ENCODE peak calls at places on chromosome 15, in nine cellular contexts. B, X, Y, A, C, J, U, Q and R are unnamed samples.
A peak's percentile ranks its signal among the peaks of the same experiment; 100 is the strongest.

GRCh38 chr15:50778089-50778488 is 12.6 kb upstream of the SPPL2A start:
- DNase-seq in C (no peak), B (no peak), X (no peak), U (no peak), A (no peak), Y (no peak), Q (no peak), J (no peak), R (no peak)

GRCh38 chr15:41849861-41850260 is 11.2 kb downstream of the PLA2G4B start:
- DNase-seq in B (no peak), C (peak; percentile 62), U (no peak), J (no peak), Q (no peak), A (no peak), X (no peak), Y (no peak), R (no peak)

GRCh38 chr15:68815598-68815997 is 5.1 kb downstream of the ANP32A start:
- DNase-seq in X (no peak), J (no peak), C (no peak), Y (no peak), U (no peak), A (no peak), B (no peak), Q (no peak), R (no peak)

GRCh38 chr15:29900237-29901189 is 78.2 kb upstream of the TJP1 start:
- DNase-seq in X (no peak), B (no peak), J (no peak), C (no peak), Y (no peak), U (no peak), A (no peak), Q (no peak), R (no peak)

GRCh38 chr15:69156726-69157381 is 3.6 kb upstream of the GLCE start:
- DNase-seq in U (no peak), A (no peak), C (no peak), X (no peak), B (no peak), J (no peak), Q (no peak), Y (no peak), R (no peak)

GRCh38 chr15:56035166-56035565 is 41.8 kb upstream of the NEDD4 start:
- DNase-seq in B (no peak), Q (no peak), Y (no peak), J (no peak), U (no peak), C (no peak), X (no peak), A (no peak), R (no peak)

GRCh38 chr15:67931861-67932260 is 92.0 kb upstream of the RNU6-1 start:
- DNase-seq in A (no peak), C (peak; percentile 60), J (no peak), X (no peak), Y (no peak), B (no peak), Q (no peak), U (no peak), R (no peak)

GRCh38 chr15:96268421-96269204 is 61.9 kb upstream of the NR2F2 start:
- DNase-seq in U (no peak), Q (no peak), B (no peak), J (no peak), A (no peak), X (peak; percentile 58), Y (no peak), C (no peak), R (no peak)

GRCh38 chr15:35481992-35482391 is 64.0 kb downstream of the DPH6 start:
- DNase-seq in B (no peak), C (no peak), J (no peak), U (no peak), A (no peak), Q (no peak), Y (no peak), X (peak; percentile 16), R (peak; percentile 77)

GRCh38 chr15:42373274-42373673 is 14.0 kb downstream of the CAPN3 start:
- DNase-seq in A (no peak), X (no peak), Y (no peak), J (no peak), U (peak; percentile 88), B (no peak), Q (no peak), C (no peak), R (no peak)

GRCh38 chr15:38853608-38854007 is 289.0 kb upstream of the RASGRP1 start:
- DNase-seq in Q (no peak), A (no peak), U (no peak), Y (peak; percentile 11), C (no peak), X (peak; percentile 80), B (no peak), J (peak; percentile 14), R (no peak)

GRCh38 chr15:30954674-30955073 is 36.8 kb downstream of the MTMR10 start:
- DNase-seq in C (no peak), U (no peak), J (no peak), Q (no peak), A (no peak), B (no peak), X (no peak), Y (no peak), R (peak; percentile 8)

GRCh38 chr15:64987136-64987535 is 2.6 kb downstream of the SPG21 start:
- DNase-seq in X (no peak), Q (no peak), Y (no peak), C (no peak), B (no peak), J (no peak), A (no peak), U (no peak), R (no peak)

GRCh38 chr15:72967397-72967796 is 84.9 kb upstream of the NEO1 start:
- DNase-seq in J (no peak), Q (no peak), C (no peak), Y (no peak), A (no peak), U (no peak), B (no peak), X (no peak), R (no peak)

GRCh38 chr15:72965671-72966070 is 86.6 kb upstream of the NEO1 start:
- DNase-seq in B (no peak), A (no peak), C (no peak), X (no peak), Y (no peak), J (no peak), U (no peak), Q (no peak), R (no peak)

GRCh38 chr15:72967836-72968530 is 84.3 kb upstream of the NEO1 start:
- DNase-seq in B (no peak), U (no peak), X (no peak), Y (no peak), A (no peak), C (no peak), J (no peak), Q (no peak), R (no peak)

GRCh38 chr15:72968531-72968922 is 83.7 kb upstream of the NEO1 start:
- DNase-seq in X (no peak), C (no peak), A (peak; percentile 41), Q (no peak), J (no peak), B (no peak), Y (no peak), U (peak; percentile 49), R (no peak)

GRCh38 chr15:72970965-72971746 is 81.1 kb upstream of the NEO1 start:
- DNase-seq in X (no peak), B (no peak), Q (no peak), A (no peak), C (no peak), Y (no peak), J (no peak), U (no peak), R (no peak)
- H3K4me3 ChIP-seq in X (no peak overlapping the region), B (no peak overlapping the region), Q (peak overlapping the region; percentile 2), A (peak overlapping the region; percentile 34), C (no peak overlapping the region), Y (no peak overlapping the region), J (no peak overlapping the region), U (peak overlapping the region; percentile 57), R (peak overlapping the region; percentile 74)

GRCh38 chr15:93031103-93031464 is 57.9 kb downstream of the RGMA start:
- DNase-seq in U (no peak), Q (no peak), C (no peak), B (no peak), Y (no peak), J (no peak), A (peak; percentile 21), X (peak; percentile 30), R (no peak)
- H3K4me1 ChIP-seq in U (peaks cover 50% of the 10 kb centered on the region), Q (no peaks in the 10 kb centered on the region), C (peaks cover 38% of the 10 kb centered on the region), B (peaks cover 5% of the 10 kb centered on the region), Y (peaks cover 3% of the 10 kb centered on the region), J (peaks cover 4% of the 10 kb centered on the region), A (peaks cover 44% of the 10 kb centered on the region), X (no peaks in the 10 kb centered on the region), R (peaks cover 44% of the 10 kb centered on the region)

GRCh38 chr15:99619712-99620111 is 53.9 kb downstream of the MEF2A start:
- DNase-seq in A (no peak), B (no peak), J (no peak), X (no peak), U (no peak), C (no peak), Y (no peak), Q (no peak), R (peak; percentile 58)

GRCh38 chr15:99616773-99617342 is 51.1 kb downstream of the MEF2A start:
- DNase-seq in Y (no peak), A (no peak), Q (no peak), J (no peak), X (no peak), B (no peak), C (no peak), U (no peak), R (no peak)

GRCh38 chr15:99620178-99620577 is 54.4 kb downstream of the MEF2A start:
- DNase-seq in Q (no peak), A (no peak), X (no peak), C (no peak), U (no peak), Y (no peak), J (no peak), B (no peak), R (no peak)

GRCh38 chr15:99621767-99622166 is 56.0 kb downstream of the MEF2A start:
- DNase-seq in A (no peak), Y (no peak), C (no peak), X (no peak), B (no peak), Q (no peak), J (no peak), U (no peak), R (no peak)

DNA sequence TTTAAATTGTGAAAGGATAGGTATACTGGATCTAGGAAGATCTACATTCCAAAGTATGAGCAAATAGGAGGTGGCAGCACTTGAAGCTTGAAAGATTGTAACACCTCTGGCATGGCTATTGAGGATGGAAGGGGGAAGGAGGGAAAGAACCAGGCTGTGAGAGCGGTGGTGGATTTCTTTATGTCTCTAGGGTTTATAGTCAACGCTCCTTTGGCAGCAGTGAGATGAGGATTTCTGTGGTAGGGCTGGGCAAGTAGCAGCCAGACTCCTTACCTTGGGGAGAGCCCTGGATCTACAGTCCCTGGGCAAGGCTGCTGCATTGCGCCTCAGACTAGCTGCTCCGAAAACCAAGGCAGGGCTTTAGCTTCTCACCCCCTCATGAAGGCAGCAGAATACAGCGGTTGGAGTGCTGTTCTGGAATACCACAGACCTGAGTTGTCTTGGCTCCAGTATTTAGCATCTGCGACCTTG is 53.2 kb downstream of the MEF2A start:
- DNase-seq in Q (no peak), Y (no peak), C (no peak), X (peak; percentile 48), U (no peak), J (no peak), B (no peak), A (no peak), R (no peak)
- H3K4me3 ChIP-seq in Q (no peak overlapping the region), Y (no peak overlapping the region), C (no peak overlapping the region), X (no peak overlapping the region), U (no peak overlapping the region), J (no peak overlapping the region), B (no peak overlapping the region), A (no peak overlapping the region), R (no peak overlapping the region)

GRCh38 chr15:70698991-70699390 is 64.4 kb downstream of the UACA start:
- DNase-seq in X (no peak), J (no peak), C (no peak), Y (no peak), Q (no peak), B (no peak), U (no peak), A (no peak), R (no peak)
- H3K4me1 ChIP-seq in X (peaks cover 20% of the 10 kb centered on the region), J (no peaks in the 10 kb centered on the region), C (peaks cover 8% of the 10 kb centered on the region), Y (no peaks in the 10 kb centered on the region), Q (peaks cover 2% of the 10 kb centered on the region), B (no peaks in the 10 kb centered on the region), U (peaks cover 62% of the 10 kb centered on the region), A (peaks cover 34% of the 10 kb centered on the region), R (peaks cover 71% of the 10 kb centered on the region)